ENCODE peak calls at places on chromosomes 1 and 21, in six cellular contexts. One of them, this sample, is unnamed.
A peak's percentile ranks its signal among the peaks of the same experiment; 100 is the strongest.

GRCh38 chr1:11654571-11655262 is at the start of gene FBXO44:
- DNase-seq in dermis blood vessel endothelial cell: peak; percentile 36
- DNase-seq in stimulated activated CD4-positive, alpha-beta T cell treated with anti-CD3 and anti-CD28 coated beads, Interleukin-15, amount 100 ng/mL, for 24 hours: peak; percentile 80
- DNase-seq in prostate gland: peak; percentile 52
- DNase-seq in GM04503: no peak
- DNase-seq in astrocyte of the spinal cord: no peak
- DNase-seq in this sample: peak; percentile 45

GRCh38 chr1:185017338-185017737 is 28.0 kb upstream of the RNF2 start:
- DNase-seq in stimulated activated CD4-positive, alpha-beta T cell treated with anti-CD3 and anti-CD28 coated beads, Interleukin-15, amount 100 ng/mL, for 24 hours: no peak
- DNase-seq in astrocyte of the spinal cord: peak; percentile 92
- DNase-seq in prostate gland: no peak
- DNase-seq in dermis blood vessel endothelial cell: peak; percentile 28
- DNase-seq in GM04503: peak; percentile 74
- DNase-seq in this sample: no peak

GRCh38 chr1:1764876-1765478 is 13.3 kb downstream of the NADK start:
- DNase-seq in stimulated activated CD4-positive, alpha-beta T cell treated with anti-CD3 and anti-CD28 coated beads, Interleukin-15, amount 100 ng/mL, for 24 hours: no peak
- DNase-seq in dermis blood vessel endothelial cell: no peak
- DNase-seq in GM04503: no peak
- DNase-seq in prostate gland: no peak
- DNase-seq in astrocyte of the spinal cord: no peak
- DNase-seq in this sample: no peak

GRCh38 chr1:73644198-73644597 is 553.8 kb downstream of the LRRIQ3 start:
- DNase-seq in astrocyte of the spinal cord: no peak
- DNase-seq in prostate gland: no peak
- DNase-seq in stimulated activated CD4-positive, alpha-beta T cell treated with anti-CD3 and anti-CD28 coated beads, Interleukin-15, amount 100 ng/mL, for 24 hours: no peak
- DNase-seq in dermis blood vessel endothelial cell: no peak
- DNase-seq in GM04503: no peak
- DNase-seq in this sample: no peak

GRCh38 chr1:50529510-50529909 is 106.3 kb upstream of the DMRTA2 start:
- DNase-seq in GM04503: no peak
- DNase-seq in astrocyte of the spinal cord: no peak
- DNase-seq in prostate gland: no peak
- DNase-seq in stimulated activated CD4-positive, alpha-beta T cell treated with anti-CD3 and anti-CD28 coated beads, Interleukin-15, amount 100 ng/mL, for 24 hours: no peak
- DNase-seq in dermis blood vessel endothelial cell: no peak
- DNase-seq in this sample: no peak

GRCh38 chr1:204712718-204713430 is 27.3 kb upstream of the LRRN2 start:
- DNase-seq in astrocyte of the spinal cord: no peak
- DNase-seq in GM04503: no peak
- DNase-seq in dermis blood vessel endothelial cell: no peak
- DNase-seq in stimulated activated CD4-positive, alpha-beta T cell treated with anti-CD3 and anti-CD28 coated beads, Interleukin-15, amount 100 ng/mL, for 24 hours: no peak
- DNase-seq in prostate gland: no peak
- DNase-seq in this sample: no peak

GRCh38 chr1:244010191-244010590 is 40.9 kb upstream of the ZBTB18 start:
- DNase-seq in dermis blood vessel endothelial cell: peak; percentile 60
- DNase-seq in astrocyte of the spinal cord: peak; percentile 2
- DNase-seq in prostate gland: no peak
- DNase-seq in GM04503: no peak
- DNase-seq in stimulated activated CD4-positive, alpha-beta T cell treated with anti-CD3 and anti-CD28 coated beads, Interleukin-15, amount 100 ng/mL, for 24 hours: peak; percentile 67
- DNase-seq in this sample: no peak

GRCh38 chr1:246784621-246785535 is 60.7 kb downstream of the SCCPDH start:
- DNase-seq in prostate gland: no peak
- DNase-seq in dermis blood vessel endothelial cell: peak; percentile 83
- DNase-seq in stimulated activated CD4-positive, alpha-beta T cell treated with anti-CD3 and anti-CD28 coated beads, Interleukin-15, amount 100 ng/mL, for 24 hours: peak; percentile 14
- DNase-seq in astrocyte of the spinal cord: peak; percentile 76
- DNase-seq in GM04503: no peak
- DNase-seq in this sample: no peak

GRCh38 chr21:38768385-38769071 is 37.2 kb upstream of the ETS2 start:
- DNase-seq in prostate gland: no peak
- DNase-seq in dermis blood vessel endothelial cell: no peak
- DNase-seq in astrocyte of the spinal cord: peak; percentile 93
- DNase-seq in GM04503: no peak
- DNase-seq in stimulated activated CD4-positive, alpha-beta T cell treated with anti-CD3 and anti-CD28 coated beads, Interleukin-15, amount 100 ng/mL, for 24 hours: peak; percentile 79
- DNase-seq in this sample: no peak

GRCh38 chr1:6208723-6209660 is 3.1 kb downstream of the RNF207 start:
- DNase-seq in stimulated activated CD4-positive, alpha-beta T cell treated with anti-CD3 and anti-CD28 coated beads, Interleukin-15, amount 100 ng/mL, for 24 hours: peak; percentile 57
- DNase-seq in GM04503: no peak
- DNase-seq in dermis blood vessel endothelial cell: peak; percentile 78
- DNase-seq in astrocyte of the spinal cord: peak; percentile 26
- DNase-seq in prostate gland: no peak
- DNase-seq in this sample: no peak

GRCh38 chr1:245079021-245079609 is 75.7 kb upstream of the KIF26B start:
- DNase-seq in astrocyte of the spinal cord: peak; percentile 80
- DNase-seq in prostate gland: no peak
- DNase-seq in GM04503: no peak
- DNase-seq in stimulated activated CD4-positive, alpha-beta T cell treated with anti-CD3 and anti-CD28 coated beads, Interleukin-15, amount 100 ng/mL, for 24 hours: no peak
- DNase-seq in dermis blood vessel endothelial cell: peak; percentile 85
- DNase-seq in this sample: no peak

GRCh38 chr21:45935628-45936027 is 45.9 kb upstream of the COL6A1 start:
- DNase-seq in GM04503: no peak
- DNase-seq in stimulated activated CD4-positive, alpha-beta T cell treated with anti-CD3 and anti-CD28 coated beads, Interleukin-15, amount 100 ng/mL, for 24 hours: no peak
- DNase-seq in prostate gland: no peak
- DNase-seq in dermis blood vessel endothelial cell: no peak
- DNase-seq in astrocyte of the spinal cord: peak; percentile 53
- DNase-seq in this sample: no peak

GRCh38 chr1:110645962-110646735 is 28.6 kb downstream of the KCNA3 start:
- DNase-seq in astrocyte of the spinal cord: no peak
- DNase-seq in GM04503: peak; percentile 18
- DNase-seq in stimulated activated CD4-positive, alpha-beta T cell treated with anti-CD3 and anti-CD28 coated beads, Interleukin-15, amount 100 ng/mL, for 24 hours: no peak
- DNase-seq in prostate gland: no peak
- DNase-seq in dermis blood vessel endothelial cell: peak; percentile 5
- DNase-seq in this sample: no peak

GRCh38 chr1:203663820-203664219 is 37.2 kb downstream of the ATP2B4 start:
- DNase-seq in GM04503: no peak
- DNase-seq in stimulated activated CD4-positive, alpha-beta T cell treated with anti-CD3 and anti-CD28 coated beads, Interleukin-15, amount 100 ng/mL, for 24 hours: no peak
- DNase-seq in dermis blood vessel endothelial cell: no peak
- DNase-seq in astrocyte of the spinal cord: peak; percentile 55
- DNase-seq in prostate gland: no peak
- DNase-seq in this sample: no peak

GRCh38 chr1:44842763-44843655 is at the start of gene PTCH2:
- DNase-seq in GM04503: no peak
- DNase-seq in prostate gland: peak; percentile 51
- DNase-seq in astrocyte of the spinal cord: peak; percentile 73
- DNase-seq in dermis blood vessel endothelial cell: peak; percentile 60
- DNase-seq in stimulated activated CD4-positive, alpha-beta T cell treated with anti-CD3 and anti-CD28 coated beads, Interleukin-15, amount 100 ng/mL, for 24 hours: peak; percentile 42
- DNase-seq in this sample: no peak

GRCh38 chr1:55700359-55701130 is 485.4 kb upstream of the USP24 start:
- DNase-seq in prostate gland: no peak
- DNase-seq in astrocyte of the spinal cord: no peak
- DNase-seq in stimulated activated CD4-positive, alpha-beta T cell treated with anti-CD3 and anti-CD28 coated beads, Interleukin-15, amount 100 ng/mL, for 24 hours: no peak
- DNase-seq in GM04503: no peak
- DNase-seq in dermis blood vessel endothelial cell: no peak
- DNase-seq in this sample: no peak

GRCh38 chr1:227325195-227325594 is 6.9 kb upstream of the CDC42BPA start:
- DNase-seq in stimulated activated CD4-positive, alpha-beta T cell treated with anti-CD3 and anti-CD28 coated beads, Interleukin-15, amount 100 ng/mL, for 24 hours: no peak
- DNase-seq in prostate gland: no peak
- DNase-seq in dermis blood vessel endothelial cell: no peak
- DNase-seq in astrocyte of the spinal cord: no peak
- DNase-seq in GM04503: no peak
- DNase-seq in this sample: no peak

GRCh38 chr1:244964112-244964971 is 100.0 kb upstream of the HNRNPU start:
- DNase-seq in prostate gland: peak; percentile 17
- DNase-seq in GM04503: peak; percentile 66
- DNase-seq in astrocyte of the spinal cord: peak; percentile 85
- DNase-seq in dermis blood vessel endothelial cell: peak; percentile 52
- DNase-seq in stimulated activated CD4-positive, alpha-beta T cell treated with anti-CD3 and anti-CD28 coated beads, Interleukin-15, amount 100 ng/mL, for 24 hours: peak; percentile 30
- DNase-seq in this sample: no peak

GRCh38 chr1:178784131-178784536 is 59.1 kb downstream of the RALGPS2 start:
- DNase-seq in dermis blood vessel endothelial cell: peak; percentile 57
- DNase-seq in prostate gland: no peak
- DNase-seq in stimulated activated CD4-positive, alpha-beta T cell treated with anti-CD3 and anti-CD28 coated beads, Interleukin-15, amount 100 ng/mL, for 24 hours: no peak
- DNase-seq in astrocyte of the spinal cord: peak; percentile 12
- DNase-seq in GM04503: no peak
- DNase-seq in this sample: no peak

GRCh38 chr1:214717323-214717722 is 114.3 kb downstream of the CENPF start:
- DNase-seq in prostate gland: no peak
- DNase-seq in astrocyte of the spinal cord: peak; percentile 28
- DNase-seq in stimulated activated CD4-positive, alpha-beta T cell treated with anti-CD3 and anti-CD28 coated beads, Interleukin-15, amount 100 ng/mL, for 24 hours: no peak
- DNase-seq in dermis blood vessel endothelial cell: no peak
- DNase-seq in GM04503: no peak
- DNase-seq in this sample: no peak